ENCODE peak calls at places on chromosomes 4 and X, in seven cellular contexts. X is NCI-H1694 treated with DMSO at 0.1 percent for 48 hours; A is astrocyte of the cerebellum; O is CD4-positive, alpha-beta T cell; U is NCI-H1105; K is adipocyte; Q is endothelial cell of umbilical vein. F is an unnamed sample.
A peak's percentile ranks its signal among the peaks of the same experiment; 100 is the strongest.

GRCh38 chrX:12153317-12153716 is 15.0 kb downstream of the FRMPD4 start:
- DNase-seq in A (no peak), Q (no peak), O (no peak), K (no peak), U (no peak), X (no peak), F (no peak)

GRCh38 chrX:21800344-21800770 is 39.1 kb upstream of the MBTPS2 start:
- DNase-seq in O (no peak), U (no peak), A (peak; percentile 18), X (no peak), K (no peak), Q (no peak), F (no peak)

GRCh38 chr4:40842725-40843401 is 93.1 kb downstream of the NSUN7 start:
- DNase-seq in X (no peak), A (no peak), O (no peak), U (no peak), Q (no peak), K (no peak), F (no peak)

GRCh38 chr4:95045429-95045828 is 287.7 kb downstream of the BMPR1B start:
- DNase-seq in A (no peak), Q (no peak), X (no peak), O (no peak), U (no peak), K (peak; percentile 78), F (no peak)

GRCh38 chr4:47741200-47741599 is 96.7 kb downstream of the CORIN start:
- DNase-seq in U (no peak), K (peak; percentile 13), A (no peak), O (no peak), Q (no peak), X (no peak), F (no peak)

GRCh38 chrX:108313662-108314061 is 124.6 kb downstream of the COL4A6 start:
- DNase-seq in A (no peak), U (no peak), K (no peak), X (no peak), O (no peak), Q (no peak), F (no peak)

GRCh38 chr4:6885953-6886557 is 23.6 kb upstream of the TBC1D14 start:
- DNase-seq in X (peak; percentile 79), A (no peak), Q (peak; percentile 15), O (no peak), K (peak; percentile 60), U (peak; percentile 11), F (no peak)

GRCh38 chr4:36269116-36269515 is 12.3 kb upstream of the DTHD1 start:
- DNase-seq in O (no peak), X (no peak), A (no peak), Q (no peak), U (no peak), K (no peak), F (peak; percentile 37)

GRCh38 chr4:59553739-59554126 is 1646.4 kb upstream of the ADGRL3 start:
- DNase-seq in A (peak; percentile 2), Q (peak; percentile 3), X (no peak), O (no peak), U (no peak), K (peak; percentile 44), F (no peak)

GRCh38 chr4:88960576-88960975 is 96.4 kb downstream of the FAM13A start:
- DNase-seq in A (no peak), K (no peak), X (no peak), O (no peak), U (no peak), Q (peak; percentile 60), F (no peak)

GRCh38 chr4:147789596-147789995 is 57.7 kb downstream of the ARHGAP10 start:
- DNase-seq in X (no peak), O (no peak), U (no peak), K (no peak), A (no peak), Q (no peak), F (no peak)

GRCh38 chrX:116272328-116272727 is 101.8 kb downstream of the AGTR2 start:
- DNase-seq in Q (peak; percentile 31), U (no peak), X (no peak), O (no peak), A (peak; percentile 70), K (peak; percentile 55), F (no peak)

F was measured in T follicular helper cell.